ENCODE peak calls at places on chromosome 22, in eight cellular contexts. One of them, this sample, is unnamed.

GRCh38 chr22:39496131-39496838 is 5.8 kb upstream of the MIEF1 start:
- DNase-seq in ovary: peak; percentile 57
- DNase-seq in endothelial cell of umbilical vein: peak; percentile 60
- DNase-seq in uterus: peak; percentile 54
- DNase-seq in sigmoid colon: peak; percentile 84
- DNase-seq in right lobe of liver: peak; percentile 73
- DNase-seq in IMR-90: peak; percentile 57
- DNase-seq in spleen: peak; percentile 89
- DNase-seq in this sample: peak; percentile 80

GRCh38 chr22:40651563-40652501 is 15.3 kb upstream of the MRTFA start:
- DNase-seq in sigmoid colon: peak; percentile 99
- DNase-seq in ovary: peak; percentile 97
- DNase-seq in uterus: peak; percentile 98
- DNase-seq in IMR-90: peak; percentile 100
- DNase-seq in endothelial cell of umbilical vein: peak; percentile 98
- DNase-seq in spleen: peak; percentile 90
- DNase-seq in right lobe of liver: peak; percentile 86
- DNase-seq in this sample: peak; percentile 97

GRCh38 chr22:25166266-25167056 is 33.2 kb upstream of the CRYBB3 start:
- DNase-seq in IMR-90: no peak
- DNase-seq in ovary: no peak
- DNase-seq in sigmoid colon: no peak
- DNase-seq in endothelial cell of umbilical vein: no peak
- DNase-seq in spleen: no peak
- DNase-seq in uterus: no peak
- DNase-seq in right lobe of liver: no peak
- DNase-seq in this sample: no peak

GRCh38 chr22:41425704-41426365 is 20.8 kb downstream of the TOB2 start:
- DNase-seq in uterus: no peak
- DNase-seq in IMR-90: no peak
- DNase-seq in endothelial cell of umbilical vein: no peak
- DNase-seq in ovary: no peak
- DNase-seq in sigmoid colon: no peak
- DNase-seq in spleen: no peak
- DNase-seq in right lobe of liver: no peak
- DNase-seq in this sample: no peak

GRCh38 chr22:34116126-34116525 is 195.8 kb upstream of the LARGE1 start:
- DNase-seq in IMR-90: no peak
- DNase-seq in ovary: no peak
- DNase-seq in sigmoid colon: no peak
- DNase-seq in spleen: no peak
- DNase-seq in right lobe of liver: no peak
- DNase-seq in endothelial cell of umbilical vein: no peak
- DNase-seq in uterus: no peak
- DNase-seq in this sample: no peak

GRCh38 chr22:47023871-47024270 is 261.4 kb downstream of the TBC1D22A start:
- DNase-seq in ovary: no peak
- DNase-seq in endothelial cell of umbilical vein: no peak
- DNase-seq in IMR-90: no peak
- DNase-seq in uterus: no peak
- DNase-seq in sigmoid colon: no peak
- DNase-seq in spleen: no peak
- DNase-seq in right lobe of liver: no peak
- DNase-seq in this sample: no peak

GRCh38 chr22:44807915-44808690 is 55.7 kb downstream of the ARHGAP8 start:
- DNase-seq in ovary: no peak
- DNase-seq in IMR-90: no peak
- DNase-seq in spleen: no peak
- DNase-seq in right lobe of liver: no peak
- DNase-seq in sigmoid colon: no peak
- DNase-seq in endothelial cell of umbilical vein: no peak
- DNase-seq in uterus: no peak
- DNase-seq in this sample: peak; percentile 24

GRCh38 chr22:49056301-49056700 is 771.4 kb downstream of the BRD1 start:
- DNase-seq in IMR-90: no peak
- DNase-seq in spleen: no peak
- DNase-seq in ovary: no peak
- DNase-seq in uterus: no peak
- DNase-seq in endothelial cell of umbilical vein: no peak
- DNase-seq in sigmoid colon: peak; percentile 11
- DNase-seq in right lobe of liver: no peak
- DNase-seq in this sample: no peak

GRCh38 chr22:46390652-46391301 is 55.3 kb downstream of the TRMU start:
- DNase-seq in endothelial cell of umbilical vein: peak; percentile 17
- DNase-seq in right lobe of liver: peak; percentile 85
- DNase-seq in ovary: peak; percentile 55
- DNase-seq in uterus: no peak
- DNase-seq in sigmoid colon: no peak
- DNase-seq in IMR-90: peak; percentile 65
- DNase-seq in spleen: no peak
- DNase-seq in this sample: no peak

GRCh38 chr22:27004434-27004833 is 347.0 kb downstream of the MIAT start:
- DNase-seq in spleen: no peak
- DNase-seq in ovary: no peak
- DNase-seq in uterus: no peak
- DNase-seq in endothelial cell of umbilical vein: no peak
- DNase-seq in IMR-90: no peak
- DNase-seq in right lobe of liver: no peak
- DNase-seq in sigmoid colon: no peak
- DNase-seq in this sample: peak; percentile 7

GRCh38 chr22:39955675-39956074 is 4.5 kb upstream of the TMA7B start:
- DNase-seq in IMR-90: no peak
- DNase-seq in spleen: no peak
- DNase-seq in uterus: no peak
- DNase-seq in endothelial cell of umbilical vein: no peak
- DNase-seq in ovary: no peak
- DNase-seq in right lobe of liver: no peak
- DNase-seq in sigmoid colon: no peak
- DNase-seq in this sample: no peak

GRCh38 chr22:36110306-36110791 is 50.2 kb downstream of the APOL3 start:
- DNase-seq in IMR-90: no peak
- DNase-seq in sigmoid colon: peak; percentile 54
- DNase-seq in uterus: no peak
- DNase-seq in endothelial cell of umbilical vein: no peak
- DNase-seq in right lobe of liver: no peak
- DNase-seq in ovary: peak; percentile 33
- DNase-seq in spleen: no peak
- DNase-seq in this sample: no peak

GRCh38 chr22:45475876-45476514 is 26.7 kb upstream of the FBLN1 start:
- DNase-seq in endothelial cell of umbilical vein: no peak
- DNase-seq in right lobe of liver: no peak
- DNase-seq in spleen: peak; percentile 55
- DNase-seq in IMR-90: no peak
- DNase-seq in uterus: no peak
- DNase-seq in sigmoid colon: no peak
- DNase-seq in ovary: no peak
- DNase-seq in this sample: no peak

GRCh38 chr22:27252282-27253049 is 549.1 kb downstream of the MN1 start:
- DNase-seq in right lobe of liver: no peak
- DNase-seq in sigmoid colon: peak; percentile 87
- DNase-seq in endothelial cell of umbilical vein: peak; percentile 47
- DNase-seq in uterus: peak; percentile 74
- DNase-seq in spleen: no peak
- DNase-seq in IMR-90: peak; percentile 78
- DNase-seq in ovary: no peak
- DNase-seq in this sample: no peak

GRCh38 chr22:38163844-38164577 is 17.6 kb downstream of the PLA2G6 start:
- DNase-seq in IMR-90: no peak
- DNase-seq in sigmoid colon: peak; percentile 30
- DNase-seq in ovary: no peak
- DNase-seq in uterus: no peak
- DNase-seq in spleen: no peak
- DNase-seq in right lobe of liver: peak; percentile 82
- DNase-seq in endothelial cell of umbilical vein: no peak
- DNase-seq in this sample: peak; percentile 27

GRCh38 chr22:35638408-35638807 is 9.8 kb upstream of the APOL6 start:
- DNase-seq in uterus: peak; percentile 90
- DNase-seq in spleen: peak; percentile 72
- DNase-seq in right lobe of liver: peak; percentile 81
- DNase-seq in ovary: peak; percentile 85
- DNase-seq in endothelial cell of umbilical vein: no peak
- DNase-seq in sigmoid colon: peak; percentile 97
- DNase-seq in IMR-90: peak; percentile 90
- DNase-seq in this sample: no peak

GRCh38 chr22:37060801-37061610 is 9.5 kb downstream of the KCTD17 start:
- DNase-seq in right lobe of liver: no peak
- DNase-seq in endothelial cell of umbilical vein: no peak
- DNase-seq in spleen: no peak
- DNase-seq in sigmoid colon: no peak
- DNase-seq in ovary: peak; percentile 23
- DNase-seq in IMR-90: no peak
- DNase-seq in uterus: no peak
- DNase-seq in this sample: no peak

GRCh38 chr22:20127318-20127868 is 4.2 kb upstream of the ZDHHC8 start:
- DNase-seq in right lobe of liver: no peak
- DNase-seq in IMR-90: no peak
- DNase-seq in uterus: no peak
- DNase-seq in spleen: no peak
- DNase-seq in endothelial cell of umbilical vein: no peak
- DNase-seq in ovary: no peak
- DNase-seq in sigmoid colon: no peak
- DNase-seq in this sample: no peak
- TF ChIP-seq POLR2A in right lobe of liver: no peak
- TF ChIP-seq POLR2A in IMR-90: no peak
- TF ChIP-seq POLR2A in uterus: no peak
- TF ChIP-seq POLR2A in spleen: no peak
- TF ChIP-seq POLR2A in endothelial cell of umbilical vein: no peak
- TF ChIP-seq POLR2A in ovary: no peak
- TF ChIP-seq POLR2A in sigmoid colon: no peak
- TF ChIP-seq POLR2A in this sample: no peak

DNA sequence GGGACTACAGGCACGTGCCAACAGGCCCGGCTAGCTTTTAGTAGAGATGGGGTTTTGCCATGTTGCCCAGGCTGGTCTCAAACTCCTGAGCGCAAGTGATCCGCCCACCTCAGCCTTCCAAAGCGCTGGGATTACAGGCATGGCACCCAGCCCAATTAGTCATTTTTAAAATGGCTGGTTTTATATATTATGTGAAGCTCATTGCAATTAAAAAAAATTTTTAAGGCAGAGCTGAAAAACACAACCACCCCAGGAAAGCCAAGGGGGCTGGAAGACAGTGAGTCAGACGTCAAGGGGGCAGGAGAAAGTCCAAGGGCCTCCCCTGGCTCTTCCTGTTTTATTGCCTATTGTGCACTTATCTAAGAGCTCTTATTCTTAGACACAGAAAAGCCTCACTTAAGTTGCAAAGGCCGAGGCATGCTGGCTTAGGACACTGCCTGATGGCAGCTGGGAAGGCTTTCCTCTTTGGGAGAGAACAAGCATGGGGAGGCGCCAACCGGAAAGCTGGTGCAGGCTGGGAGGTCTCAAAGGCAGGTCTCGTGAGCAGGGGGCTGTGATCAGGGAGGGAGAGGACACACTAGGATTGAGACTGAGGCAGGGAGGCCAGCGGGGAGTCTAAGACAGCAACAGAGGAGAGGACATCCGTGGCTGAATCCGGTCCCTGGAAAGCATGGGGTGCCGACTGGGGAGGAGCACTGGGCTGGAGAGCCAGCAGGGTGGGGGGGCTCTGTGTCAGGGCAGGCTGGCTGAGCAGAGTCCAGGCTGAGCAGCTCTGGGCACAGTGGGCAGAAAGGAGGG is 11.1 kb upstream of the OSM start:
- DNase-seq in IMR-90: peak; percentile 80
- DNase-seq in endothelial cell of umbilical vein: peak; percentile 89
- DNase-seq in sigmoid colon: no peak
- DNase-seq in right lobe of liver: no peak
- DNase-seq in uterus: peak; percentile 61
- DNase-seq in spleen: no peak
- DNase-seq in ovary: no peak
- DNase-seq in this sample: no peak
- TF ChIP-seq POLR2A in IMR-90: no peak
- TF ChIP-seq POLR2A in endothelial cell of umbilical vein: no peak
- TF ChIP-seq POLR2A in sigmoid colon: no peak
- TF ChIP-seq POLR2A in right lobe of liver: no peak
- TF ChIP-seq POLR2A in uterus: no peak
- TF ChIP-seq POLR2A in spleen: no peak
- TF ChIP-seq POLR2A in ovary: no peak
- TF ChIP-seq POLR2A in this sample: no peak

DNA sequence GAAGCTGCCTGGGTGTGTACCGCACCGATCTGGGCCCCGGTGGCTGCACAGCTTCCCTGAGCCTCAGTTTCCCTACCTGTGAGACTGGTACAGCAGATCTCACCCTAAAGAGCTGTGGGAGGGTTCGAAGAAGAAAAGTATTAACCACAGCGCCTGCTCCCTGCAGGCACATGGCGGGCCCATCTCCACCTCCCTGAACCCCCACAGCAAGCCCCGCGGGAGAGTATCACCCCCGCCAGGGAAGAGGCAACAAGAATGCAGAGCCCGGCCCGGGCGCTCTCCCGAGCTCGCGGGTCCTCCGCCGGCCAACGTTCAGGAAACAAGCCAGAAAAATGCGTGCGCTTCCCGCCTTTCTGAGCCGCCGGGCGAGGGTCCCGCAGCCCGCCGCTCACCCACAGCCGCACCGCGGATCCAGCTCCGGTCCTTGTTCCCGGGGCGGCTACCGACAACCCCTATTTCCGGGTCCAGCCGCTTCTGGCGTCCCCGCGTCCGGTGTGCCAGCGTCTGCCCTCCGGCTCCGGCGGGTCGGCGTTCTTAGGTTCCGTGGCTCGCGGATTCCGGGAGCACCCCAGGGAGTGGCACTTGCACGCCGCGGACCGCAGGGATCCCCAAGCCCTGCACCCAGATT is at the start of gene TOP3B:
- DNase-seq in ovary: peak; percentile 69
- DNase-seq in right lobe of liver: peak; percentile 82
- DNase-seq in sigmoid colon: peak; percentile 90
- DNase-seq in uterus: peak; percentile 71
- DNase-seq in IMR-90: peak; percentile 69
- DNase-seq in spleen: peak; percentile 95
- DNase-seq in endothelial cell of umbilical vein: peak; percentile 62
- DNase-seq in this sample: peak; percentile 88
- TF ChIP-seq POLR2A in ovary: peak; percentile 17
- TF ChIP-seq POLR2A in right lobe of liver: no peak
- TF ChIP-seq POLR2A in sigmoid colon: no peak
- TF ChIP-seq POLR2A in uterus: peak; percentile 36
- TF ChIP-seq POLR2A in IMR-90: peak; percentile 64
- TF ChIP-seq POLR2A in spleen: peak; percentile 22
- TF ChIP-seq POLR2A in endothelial cell of umbilical vein: peak; percentile 89
- TF ChIP-seq POLR2A in this sample: peak; percentile 70

DNA sequence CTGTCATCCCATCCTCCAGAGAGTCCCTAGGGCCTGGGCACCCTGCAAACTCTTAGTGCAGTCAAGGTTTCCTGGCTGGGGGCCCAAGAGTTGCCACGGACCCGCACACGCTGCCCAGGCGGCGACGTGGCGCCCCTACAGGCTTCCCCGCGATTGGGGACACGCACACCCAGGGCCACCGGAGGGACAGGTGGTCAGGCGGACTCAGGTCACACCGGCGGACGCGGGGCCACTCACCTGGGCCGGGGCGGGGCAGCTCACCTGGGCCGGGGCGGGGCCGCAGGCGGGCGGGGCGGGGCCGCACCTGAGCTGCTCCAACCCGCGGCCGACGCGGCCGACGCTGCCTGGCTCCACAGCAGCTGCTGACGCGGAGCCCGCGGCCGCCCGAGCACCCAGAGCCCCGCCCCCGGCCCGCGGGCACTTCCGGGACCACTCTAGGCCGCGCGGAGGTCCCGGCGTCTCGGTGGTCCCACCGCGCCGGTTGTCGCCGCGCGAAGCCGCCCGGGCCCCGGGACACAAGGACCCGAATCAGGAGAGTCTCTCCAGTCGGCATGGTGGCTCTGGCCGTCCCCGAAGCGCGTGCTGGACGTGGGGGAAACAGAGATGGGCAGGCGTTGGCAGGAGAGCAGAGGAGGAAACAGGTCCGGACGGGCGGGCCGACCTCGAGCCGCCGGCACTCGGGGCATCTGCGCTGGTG is at the start of gene ZNF70:
- DNase-seq in right lobe of liver: peak; percentile 88
- DNase-seq in uterus: peak; percentile 77
- DNase-seq in sigmoid colon: peak; percentile 93
- DNase-seq in spleen: peak; percentile 98
- DNase-seq in IMR-90: peak; percentile 74
- DNase-seq in ovary: peak; percentile 82
- DNase-seq in endothelial cell of umbilical vein: peak; percentile 60
- DNase-seq in this sample: peak; percentile 94
- TF ChIP-seq POLR2A in right lobe of liver: peak; percentile 76
- TF ChIP-seq POLR2A in uterus: peak; percentile 60
- TF ChIP-seq POLR2A in sigmoid colon: peak; percentile 40
- TF ChIP-seq POLR2A in spleen: no peak
- TF ChIP-seq POLR2A in IMR-90: peak; percentile 74
- TF ChIP-seq POLR2A in ovary: peak; percentile 70
- TF ChIP-seq POLR2A in endothelial cell of umbilical vein: no peak
- TF ChIP-seq POLR2A in this sample: peak; percentile 76